ENCODE peak calls at places on chromosomes 12 and 14, in six cellular contexts. E is astrocyte of the spinal cord; H is GF-D8; V is GM12891; Y is Karpas-422; F is naive thymus-derived CD8-positive, alpha-beta T cell. T is an unnamed sample.

GRCh38 chr12:66767454-66768002 is 88.7 kb upstream of the GRIP1 start:
- DNase-seq in F (no peak), H (no peak), V (no peak), E (no peak), Y (peak), T (no peak)

GRCh38 chr12:46109343-46110219 is 119.2 kb upstream of the SCAF11 start:
- DNase-seq in V (no peak), Y (no peak), E (no peak), H (no peak), F (no peak), T (no peak)

GRCh38 chr12:13278249-13278787 is 81.8 kb downstream of the EMP1 start:
- DNase-seq in F (peak), Y (peak), V (peak), E (peak), H (no peak), T (no peak)

GRCh38 chr12:82055391-82055790 is 296.2 kb upstream of the PPFIA2 start:
- DNase-seq in H (no peak), V (no peak), Y (no peak), E (no peak), F (no peak), T (no peak)

GRCh38 chr14:35877276-35877675 is 51.1 kb downstream of the BRMS1L start:
- DNase-seq in V (no peak), F (no peak), Y (no peak), E (no peak), H (no peak), T (no peak)

GRCh38 chr14:22850944-22851790 is 14.8 kb downstream of the MMP14 start:
- DNase-seq in H (peak), E (peak), Y (no peak), V (no peak), F (no peak), T (peak)

GRCh38 chr12:68871899-68872298 is 61.1 kb downstream of the CPM start:
- DNase-seq in V (no peak), H (no peak), F (no peak), Y (peak), E (peak), T (peak)

GRCh38 chr14:50839048-50839447 is 8.1 kb upstream of the NIN start:
- DNase-seq in H (no peak), E (no peak), F (no peak), V (no peak), Y (no peak), T (no peak)

GRCh38 chr14:81221579-81222102 is 882 bp upstream of the GTF2A1 start:
- DNase-seq in V (no peak), F (no peak), Y (no peak), H (no peak), E (no peak), T (no peak)

GRCh38 chr12:113333877-113334785 is 778 bp downstream of the SLC8B1 start:
- DNase-seq in Y (peak), V (no peak), E (no peak), H (peak), F (peak), T (peak)

GRCh38 chr14:49052516-49052915 is 533.7 kb downstream of the RPS29 start:
- DNase-seq in H (no peak), Y (no peak), F (no peak), E (no peak), V (no peak), T (no peak)

GRCh38 chr12:124523071-124523470 is 44.3 kb downstream of the NCOR2 start:
- DNase-seq in H (no peak), Y (no peak), E (no peak), V (no peak), F (no peak), T (no peak)

GRCh38 chr14:81517798-81518398 is 15.8 kb downstream of the SEL1L start:
- DNase-seq in Y (no peak), H (no peak), E (no peak), V (no peak), F (no peak), T (no peak)

GRCh38 chr12:108622425-108622824 is 11.3 kb downstream of the SELPLG start:
- DNase-seq in Y (peak), E (no peak), H (no peak), F (no peak), V (no peak), T (no peak)

GRCh38 chr14:76781648-76782051 is 20.4 kb downstream of the VASH1 start:
- DNase-seq in Y (no peak), H (no peak), V (no peak), F (no peak), E (no peak), T (no peak)

GRCh38 chr12:4024701-4025419 is 151.7 kb upstream of the PARP11 start:
- DNase-seq in E (no peak), H (no peak), V (no peak), Y (no peak), F (no peak), T (no peak)

GRCh38 chr14:78253986-78254385 is 83.8 kb downstream of the NRXN3 start:
- DNase-seq in V (no peak), F (no peak), E (peak), H (no peak), Y (no peak), T (no peak)

GRCh38 chr12:64568313-64568712 is 42.0 kb upstream of the RASSF3 start:
- DNase-seq in V (no peak), E (no peak), F (no peak), H (no peak), Y (peak), T (no peak)

GRCh38 chr14:79856357-79856756 is 354.9 kb downstream of the DIO2 start:
- DNase-seq in Y (no peak), F (no peak), V (no peak), E (no peak), H (no peak), T (no peak)

GRCh38 chr12:50567926-50568325 is 63.1 kb downstream of the DIP2B start:
- DNase-seq in Y (no peak), F (no peak), E (peak), H (no peak), V (no peak), T (no peak)

GRCh38 chr12:51777973-51778372 is 70.5 kb downstream of the FIGNL2 start:
- DNase-seq in Y (no peak), H (no peak), E (no peak), V (no peak), F (no peak), T (no peak)

GRCh38 chr14:77113644-77114043 is 15.6 kb downstream of the CIPC start:
- DNase-seq in E (no peak), Y (no peak), H (no peak), F (no peak), V (no peak), T (no peak)

GRCh38 chr12:127052491-127053232 is 1214.3 kb upstream of the TMEM132C start:
- DNase-seq in E (peak), H (no peak), F (no peak), V (no peak), Y (no peak), T (no peak)

GRCh38 chr14:104264495-104265265 is 126.3 kb downstream of the KIF26A start:
- DNase-seq in E (no peak), V (no peak), H (no peak), F (peak), Y (no peak), T (no peak)

GRCh38 chr12:52804029-52804428 is 8.1 kb upstream of the KRT3 start:
- DNase-seq in F (no peak), V (no peak), E (no peak), Y (no peak), H (no peak), T (no peak)

GRCh38 chr12:47797432-47797831 is 22.3 kb downstream of the HDAC7 start:
- DNase-seq in H (no peak), Y (peak), E (no peak), F (peak), V (peak), T (no peak)

GRCh38 chr12:18479266-18479665 is 217.9 kb downstream of the PIK3C2G start:
- DNase-seq in F (no peak), V (no peak), Y (no peak), H (no peak), E (no peak), T (no peak)

GRCh38 chr14:24316597-24316950 is 5.3 kb downstream of the LTB4R start:
- DNase-seq in H (no peak), E (no peak), Y (no peak), V (no peak), F (no peak), T (no peak)

GRCh38 chr12:53213348-53213747 is 6.3 kb upstream of the ITGB7 start:
- DNase-seq in V (peak), E (peak), Y (peak), F (peak), H (peak), T (peak)